ENCODE peak calls at places on chromosomes 5 and 9, in ten cellular contexts. T is posterior cingulate gyrus, O is fibroblast of lung, I is GM04504, P is KG1, K is uterus, N is psoas muscle, W is GF-D8, E is endothelial cell, F is H9. D is an unnamed sample.

GRCh38 chr5:112379541-112380325 is 39.3 kb downstream of the EPB41L4A start:
- DNase-seq in N (no peak), I (no peak), T (no peak), E (no peak), F (no peak), P (no peak), K (no peak), W (no peak), O (no peak), D (no peak)

GRCh38 chr9:119026120-119026519 is 343.1 kb downstream of the BRINP1 start:
- DNase-seq in T (peak; percentile 33), O (peak; percentile 87), K (peak; percentile 17), I (no peak), N (peak; percentile 30), P (no peak), E (no peak), W (no peak), F (no peak), D (no peak)

GRCh38 chr9:77457916-77458592 is 190.1 kb downstream of the GNA14 start:
- DNase-seq in T (peak; percentile 70), W (peak; percentile 18), I (peak; percentile 65), F (peak; percentile 80), P (peak; percentile 11), K (peak; percentile 67), E (peak; percentile 71), O (peak; percentile 61), N (peak; percentile 34), D (peak; percentile 84)

GRCh38 chr9:100436566-100436965 is 9.6 kb downstream of the MSANTD3 start:
- DNase-seq in K (no peak), W (no peak), P (no peak), N (no peak), F (no peak), O (no peak), I (no peak), T (no peak), E (no peak), D (no peak)

GRCh38 chr9:14131353-14132088 is 182.4 kb downstream of the NFIB start:
- DNase-seq in P (no peak), T (no peak), W (no peak), K (no peak), I (no peak), E (no peak), F (no peak), N (no peak), O (no peak), D (no peak)

GRCh38 chr5:168409601-168410458 is 76.4 kb upstream of the RARS1 start:
- DNase-seq in O (peak; percentile 91), W (no peak), I (no peak), K (no peak), F (no peak), E (no peak), N (no peak), T (no peak), P (no peak), D (peak; percentile 63)

GRCh38 chr9:133103183-133103986 is 17.7 kb downstream of the RALGDS start:
- DNase-seq in E (peak; percentile 79), F (peak; percentile 59), I (no peak), K (peak; percentile 70), N (peak; percentile 76), O (peak; percentile 10), W (no peak), T (peak; percentile 78), P (no peak), D (peak; percentile 38)

GRCh38 chr5:154722936-154723335 is 32.2 kb upstream of the LARP1 start:
- DNase-seq in E (no peak), T (no peak), N (no peak), I (no peak), K (no peak), P (no peak), F (no peak), O (no peak), W (no peak), D (no peak)

GRCh38 chr9:132896906-132897305 is 18.2 kb downstream of the SPACA9 start:
- DNase-seq in O (no peak), F (no peak), W (no peak), I (no peak), K (no peak), E (no peak), T (peak; percentile 79), P (no peak), N (no peak), D (no peak)

GRCh38 chr9:92632641-92633040 is 37.3 kb downstream of the IPPK start:
- DNase-seq in O (no peak), N (no peak), I (no peak), W (no peak), F (peak; percentile 10), T (no peak), P (no peak), E (no peak), K (no peak), D (no peak)

D was measured in choroid plexus epithelial cell.